ENCODE peak calls at places on chromosomes 5 and 9, in nine cellular contexts. N is posterior cingulate gyrus; L is EL; P is NCI-H524 treated with DMSO at 0.1 percent for 48 hours; J is NCI-H748 treated with DMSO at 0.1 percent for 48 hours; Q is stimulated activated CD4-positive, alpha-beta T cell treated with anti-CD3 and anti-CD28 coated beads, Interleukin-2, amount 100 ng/mL, for 48 hours; E is NCI-H1105 treated with DMSO at 0.1 percent for 48 hours; K is HT-29; B is central memory CD4-positive, alpha-beta T cell. Z is an unnamed sample.

GRCh38 chr5:135829681-135830383 is 4.6 kb upstream of the SLC25A48 start:
- DNase-seq in N (peak), L (peak), P (no peak), J (peak), Q (peak), E (peak), K (peak), B (no peak), Z (peak)

GRCh38 chr5:102481044-102481715 is 17.6 kb downstream of the SLCO6A1 start:
- DNase-seq in N (no peak), L (peak), P (no peak), J (peak), Q (no peak), E (peak), K (no peak), B (no peak), Z (no peak)

GRCh38 chr5:68151812-68152211 is 63.7 kb upstream of the PIK3R1 start:
- DNase-seq in N (no peak), L (no peak), P (no peak), J (no peak), Q (no peak), E (no peak), K (no peak), B (no peak), Z (no peak)

GRCh38 chr5:32004404-32004803 is 169.7 kb downstream of the GOLPH3 start:
- DNase-seq in N (no peak), L (no peak), P (no peak), J (no peak), Q (no peak), E (no peak), K (no peak), B (no peak), Z (no peak)

GRCh38 chr5:127813633-127814171 is 110.5 kb downstream of the CCDC192 start:
- DNase-seq in N (no peak), L (peak), P (no peak), J (no peak), Q (no peak), E (no peak), K (peak), B (no peak), Z (no peak)

GRCh38 chr5:166165600-166165999 is 2125.8 kb upstream of the WWC1 start:
- DNase-seq in N (no peak), L (no peak), P (no peak), J (peak), Q (no peak), E (peak), K (peak), B (no peak), Z (no peak)

GRCh38 chr9:128919409-128919808 is 1.4 kb upstream of the PHYHD1 start:
- DNase-seq in N (no peak), L (no peak), P (no peak), J (no peak), Q (no peak), E (no peak), K (no peak), B (no peak), Z (no peak)

GRCh38 chr5:122419195-122419894 is 107.3 kb downstream of the SNCAIP start:
- DNase-seq in N (no peak), L (no peak), P (no peak), J (peak), Q (no peak), E (no peak), K (peak), B (no peak), Z (no peak)

GRCh38 chr5:131068893-131069643 is 96.0 kb downstream of the HINT1 start:
- DNase-seq in N (no peak), L (no peak), P (no peak), J (no peak), Q (peak), E (no peak), K (peak), B (peak), Z (peak)

GRCh38 chr5:29263836-29264235 is 1929.7 kb upstream of the CDH6 start:
- DNase-seq in N (no peak), L (no peak), P (no peak), J (no peak), Q (no peak), E (no peak), K (no peak), B (no peak), Z (no peak)

GRCh38 chr5:140346348-140347221 is at the start of gene HBEGF:
- DNase-seq in N (peak), L (peak), P (peak), J (peak), Q (peak), E (peak), K (peak), B (peak), Z (peak)

GRCh38 chr9:94920439-94920951 is 194.0 kb downstream of the AOPEP start:
- DNase-seq in N (no peak), L (peak), P (no peak), J (no peak), Q (no peak), E (no peak), K (peak), B (no peak), Z (no peak)

GRCh38 chr5:178247481-178248456 is 15.2 kb upstream of the PHYKPL start:
- DNase-seq in N (no peak), L (no peak), P (no peak), J (no peak), Q (no peak), E (no peak), K (no peak), B (no peak), Z (no peak)

GRCh38 chr5:24232929-24233328 is 411.8 kb downstream of the CDH10 start:
- DNase-seq in N (no peak), L (no peak), P (no peak), J (peak), Q (no peak), E (peak), K (peak), B (no peak), Z (no peak)

GRCh38 chr5:78603636-78604175 is 44.9 kb downstream of the LHFPL2 start:
- DNase-seq in N (no peak), L (no peak), P (no peak), J (no peak), Q (no peak), E (no peak), K (no peak), B (no peak), Z (no peak)

GRCh38 chr5:159825551-159826051 is 90.7 kb upstream of the ADRA1B start:
- DNase-seq in N (no peak), L (peak), P (no peak), J (no peak), Q (no peak), E (peak), K (no peak), B (no peak), Z (no peak)

GRCh38 chr9:97740848-97741821 is 44.0 kb upstream of the XPA start:
- DNase-seq in N (no peak), L (peak), P (peak), J (peak), Q (peak), E (no peak), K (no peak), B (peak), Z (peak)

GRCh38 chr5:78540335-78541057 is 108.1 kb downstream of the LHFPL2 start:
- DNase-seq in N (no peak), L (no peak), P (no peak), J (no peak), Q (no peak), E (no peak), K (no peak), B (no peak), Z (no peak)